ENCODE peak calls at places on chromosomes 2 and 18, in five cellular contexts. One of them, this sample, is unnamed.

GRCh38 chr18:42182728-42183700 is 228.0 kb downstream of the PIK3C3 start:
- DNase-seq in thoracic aorta: no peak
- DNase-seq in NCI-H1092 treated with DMSO at 0.1 percent for 48 hours: no peak
- DNase-seq in NCI-H748 treated with DMSO at 0.1 percent for 48 hours: no peak
- DNase-seq in body of pancreas: no peak
- DNase-seq in this sample: no peak

GRCh38 chr2:11068856-11069526 is 86.3 kb upstream of the SLC66A3 start:
- DNase-seq in thoracic aorta: no peak
- DNase-seq in NCI-H1092 treated with DMSO at 0.1 percent for 48 hours: no peak
- DNase-seq in NCI-H748 treated with DMSO at 0.1 percent for 48 hours: no peak
- DNase-seq in body of pancreas: no peak
- DNase-seq in this sample: no peak

GRCh38 chr2:152715854-152716428 is 1.3 kb downstream of the PRPF40A start:
- DNase-seq in thoracic aorta: no peak
- DNase-seq in NCI-H1092 treated with DMSO at 0.1 percent for 48 hours: no peak
- DNase-seq in NCI-H748 treated with DMSO at 0.1 percent for 48 hours: no peak
- DNase-seq in body of pancreas: no peak
- DNase-seq in this sample: no peak

GRCh38 chr2:5915926-5916325 is 223.7 kb downstream of the SOX11 start:
- DNase-seq in thoracic aorta: no peak
- DNase-seq in NCI-H1092 treated with DMSO at 0.1 percent for 48 hours: peak
- DNase-seq in NCI-H748 treated with DMSO at 0.1 percent for 48 hours: peak
- DNase-seq in body of pancreas: peak
- DNase-seq in this sample: peak

GRCh38 chr18:34121157-34121807 is 103.4 kb downstream of the NOL4 start:
- DNase-seq in thoracic aorta: no peak
- DNase-seq in NCI-H1092 treated with DMSO at 0.1 percent for 48 hours: peak
- DNase-seq in NCI-H748 treated with DMSO at 0.1 percent for 48 hours: no peak
- DNase-seq in body of pancreas: no peak
- DNase-seq in this sample: no peak

GRCh38 chr2:119826370-119826961 is 66.7 kb downstream of the PTPN4 start:
- DNase-seq in thoracic aorta: no peak
- DNase-seq in NCI-H1092 treated with DMSO at 0.1 percent for 48 hours: peak
- DNase-seq in NCI-H748 treated with DMSO at 0.1 percent for 48 hours: no peak
- DNase-seq in body of pancreas: peak
- DNase-seq in this sample: no peak

GRCh38 chr2:224155371-224155770 is 116.3 kb upstream of the SERPINE2 start:
- DNase-seq in thoracic aorta: no peak
- DNase-seq in NCI-H1092 treated with DMSO at 0.1 percent for 48 hours: no peak
- DNase-seq in NCI-H748 treated with DMSO at 0.1 percent for 48 hours: no peak
- DNase-seq in body of pancreas: no peak
- DNase-seq in this sample: no peak

GRCh38 chr2:160305081-160305750 is 105.1 kb upstream of the ITGB6 start:
- DNase-seq in thoracic aorta: no peak
- DNase-seq in NCI-H1092 treated with DMSO at 0.1 percent for 48 hours: no peak
- DNase-seq in NCI-H748 treated with DMSO at 0.1 percent for 48 hours: no peak
- DNase-seq in body of pancreas: no peak
- DNase-seq in this sample: no peak

GRCh38 chr2:120437604-120438000 is 91.7 kb downstream of the INHBB start:
- DNase-seq in thoracic aorta: no peak
- DNase-seq in NCI-H1092 treated with DMSO at 0.1 percent for 48 hours: no peak
- DNase-seq in NCI-H748 treated with DMSO at 0.1 percent for 48 hours: no peak
- DNase-seq in body of pancreas: no peak
- DNase-seq in this sample: no peak

GRCh38 chr2:84931384-84931821 is 25.9 kb downstream of the TMSB10 start:
- DNase-seq in thoracic aorta: no peak
- DNase-seq in NCI-H1092 treated with DMSO at 0.1 percent for 48 hours: no peak
- DNase-seq in NCI-H748 treated with DMSO at 0.1 percent for 48 hours: no peak
- DNase-seq in body of pancreas: no peak
- DNase-seq in this sample: no peak

GRCh38 chr2:11996618-11997017 is 250.2 kb downstream of the LPIN1 start:
- DNase-seq in thoracic aorta: no peak
- DNase-seq in NCI-H1092 treated with DMSO at 0.1 percent for 48 hours: no peak
- DNase-seq in NCI-H748 treated with DMSO at 0.1 percent for 48 hours: no peak
- DNase-seq in body of pancreas: no peak
- DNase-seq in this sample: no peak

GRCh38 chr2:43758738-43759137 is 15.1 kb upstream of the DYNC2LI1 start:
- DNase-seq in thoracic aorta: no peak
- DNase-seq in NCI-H1092 treated with DMSO at 0.1 percent for 48 hours: no peak
- DNase-seq in NCI-H748 treated with DMSO at 0.1 percent for 48 hours: no peak
- DNase-seq in body of pancreas: peak
- DNase-seq in this sample: no peak

GRCh38 chr2:216606551-216607527 is 26.4 kb upstream of the IGFBP2 start:
- DNase-seq in thoracic aorta: no peak
- DNase-seq in NCI-H1092 treated with DMSO at 0.1 percent for 48 hours: peak
- DNase-seq in NCI-H748 treated with DMSO at 0.1 percent for 48 hours: peak
- DNase-seq in body of pancreas: no peak
- DNase-seq in this sample: no peak

GRCh38 chr2:65026154-65026553 is 30.1 kb upstream of the CEP68 start:
- DNase-seq in thoracic aorta: no peak
- DNase-seq in NCI-H1092 treated with DMSO at 0.1 percent for 48 hours: no peak
- DNase-seq in NCI-H748 treated with DMSO at 0.1 percent for 48 hours: no peak
- DNase-seq in body of pancreas: no peak
- DNase-seq in this sample: no peak

GRCh38 chr2:26002617-26003310 is 20.5 kb upstream of the KIF3C start:
- DNase-seq in thoracic aorta: no peak
- DNase-seq in NCI-H1092 treated with DMSO at 0.1 percent for 48 hours: no peak
- DNase-seq in NCI-H748 treated with DMSO at 0.1 percent for 48 hours: no peak
- DNase-seq in body of pancreas: no peak
- DNase-seq in this sample: no peak

GRCh38 chr2:49813208-49813607 is 658.9 kb upstream of the FSHR start:
- DNase-seq in thoracic aorta: no peak
- DNase-seq in NCI-H1092 treated with DMSO at 0.1 percent for 48 hours: no peak
- DNase-seq in NCI-H748 treated with DMSO at 0.1 percent for 48 hours: no peak
- DNase-seq in body of pancreas: no peak
- DNase-seq in this sample: no peak

GRCh38 chr2:58879834-58880233 is 638.7 kb upstream of the FANCL start:
- DNase-seq in thoracic aorta: no peak
- DNase-seq in NCI-H1092 treated with DMSO at 0.1 percent for 48 hours: no peak
- DNase-seq in NCI-H748 treated with DMSO at 0.1 percent for 48 hours: no peak
- DNase-seq in body of pancreas: no peak
- DNase-seq in this sample: no peak

GRCh38 chr18:49274188-49274714 is 186.2 kb downstream of the DYM start:
- DNase-seq in thoracic aorta: no peak
- DNase-seq in NCI-H1092 treated with DMSO at 0.1 percent for 48 hours: no peak
- DNase-seq in NCI-H748 treated with DMSO at 0.1 percent for 48 hours: no peak
- DNase-seq in body of pancreas: no peak
- DNase-seq in this sample: no peak

GRCh38 chr2:122078451-122078850 is 323.0 kb downstream of the TSN start:
- DNase-seq in thoracic aorta: no peak
- DNase-seq in NCI-H1092 treated with DMSO at 0.1 percent for 48 hours: no peak
- DNase-seq in NCI-H748 treated with DMSO at 0.1 percent for 48 hours: no peak
- DNase-seq in body of pancreas: no peak
- DNase-seq in this sample: no peak

GRCh38 chr2:148545387-148546256 is 98.9 kb upstream of the EPC2 start:
- DNase-seq in thoracic aorta: no peak
- DNase-seq in NCI-H1092 treated with DMSO at 0.1 percent for 48 hours: no peak
- DNase-seq in NCI-H748 treated with DMSO at 0.1 percent for 48 hours: no peak
- DNase-seq in body of pancreas: no peak
- DNase-seq in this sample: no peak

GRCh38 chr2:240582781-240583180 is 3.8 kb upstream of the CAPN10 start:
- DNase-seq in thoracic aorta: no peak
- DNase-seq in NCI-H1092 treated with DMSO at 0.1 percent for 48 hours: no peak
- DNase-seq in NCI-H748 treated with DMSO at 0.1 percent for 48 hours: no peak
- DNase-seq in body of pancreas: no peak
- DNase-seq in this sample: no peak

GRCh38 chr2:238009563-238009962 is 42.7 kb downstream of the UBE2F start:
- DNase-seq in thoracic aorta: no peak
- DNase-seq in NCI-H1092 treated with DMSO at 0.1 percent for 48 hours: no peak
- DNase-seq in NCI-H748 treated with DMSO at 0.1 percent for 48 hours: no peak
- DNase-seq in body of pancreas: no peak
- DNase-seq in this sample: no peak

GRCh38 chr2:35915261-35915660 is 440.3 kb upstream of the CRIM1 start:
- DNase-seq in thoracic aorta: no peak
- DNase-seq in NCI-H1092 treated with DMSO at 0.1 percent for 48 hours: no peak
- DNase-seq in NCI-H748 treated with DMSO at 0.1 percent for 48 hours: no peak
- DNase-seq in body of pancreas: no peak
- DNase-seq in this sample: no peak

GRCh38 chr2:219522111-219523030 is 8.1 kb downstream of the ASIC4 start:
- DNase-seq in thoracic aorta: no peak
- DNase-seq in NCI-H1092 treated with DMSO at 0.1 percent for 48 hours: no peak
- DNase-seq in NCI-H748 treated with DMSO at 0.1 percent for 48 hours: peak
- DNase-seq in body of pancreas: no peak
- DNase-seq in this sample: no peak

GRCh38 chr2:25797607-25798488 is 80.4 kb downstream of the ASXL2 start:
- DNase-seq in thoracic aorta: no peak
- DNase-seq in NCI-H1092 treated with DMSO at 0.1 percent for 48 hours: no peak
- DNase-seq in NCI-H748 treated with DMSO at 0.1 percent for 48 hours: no peak
- DNase-seq in body of pancreas: no peak
- DNase-seq in this sample: no peak

GRCh38 chr2:28621172-28622100 is 125.6 kb downstream of the PLB1 start:
- DNase-seq in thoracic aorta: peak
- DNase-seq in NCI-H1092 treated with DMSO at 0.1 percent for 48 hours: peak
- DNase-seq in NCI-H748 treated with DMSO at 0.1 percent for 48 hours: peak
- DNase-seq in body of pancreas: peak
- DNase-seq in this sample: no peak

GRCh38 chr2:136075466-136075865 is 42.5 kb downstream of the CXCR4 start:
- DNase-seq in thoracic aorta: no peak
- DNase-seq in NCI-H1092 treated with DMSO at 0.1 percent for 48 hours: no peak
- DNase-seq in NCI-H748 treated with DMSO at 0.1 percent for 48 hours: no peak
- DNase-seq in body of pancreas: no peak
- DNase-seq in this sample: no peak

GRCh38 chr2:96325038-96325883 is at the start of gene ITPRIPL1:
- DNase-seq in thoracic aorta: no peak
- DNase-seq in NCI-H1092 treated with DMSO at 0.1 percent for 48 hours: peak
- DNase-seq in NCI-H748 treated with DMSO at 0.1 percent for 48 hours: no peak
- DNase-seq in body of pancreas: peak
- DNase-seq in this sample: no peak

GRCh38 chr2:2896011-2896410 is 481.6 kb downstream of the EIPR1 start:
- DNase-seq in thoracic aorta: no peak
- DNase-seq in NCI-H1092 treated with DMSO at 0.1 percent for 48 hours: no peak
- DNase-seq in NCI-H748 treated with DMSO at 0.1 percent for 48 hours: no peak
- DNase-seq in body of pancreas: no peak
- DNase-seq in this sample: no peak

GRCh38 chr2:221972813-221973478 is 325.9 kb downstream of the PAX3 start:
- DNase-seq in thoracic aorta: no peak
- DNase-seq in NCI-H1092 treated with DMSO at 0.1 percent for 48 hours: no peak
- DNase-seq in NCI-H748 treated with DMSO at 0.1 percent for 48 hours: no peak
- DNase-seq in body of pancreas: no peak
- DNase-seq in this sample: no peak

GRCh38 chr18:6616981-6617380 is 112.5 kb upstream of the ARHGAP28 start:
- DNase-seq in thoracic aorta: no peak
- DNase-seq in NCI-H1092 treated with DMSO at 0.1 percent for 48 hours: no peak
- DNase-seq in NCI-H748 treated with DMSO at 0.1 percent for 48 hours: no peak
- DNase-seq in body of pancreas: no peak
- DNase-seq in this sample: no peak

GRCh38 chr18:67199993-67200617 is 316.4 kb downstream of the DSEL start:
- DNase-seq in thoracic aorta: no peak
- DNase-seq in NCI-H1092 treated with DMSO at 0.1 percent for 48 hours: peak
- DNase-seq in NCI-H748 treated with DMSO at 0.1 percent for 48 hours: peak
- DNase-seq in body of pancreas: no peak
- DNase-seq in this sample: peak

GRCh38 chr2:105324732-105325131 is 4.8 kb downstream of the TGFBRAP1 start:
- DNase-seq in thoracic aorta: no peak
- DNase-seq in NCI-H1092 treated with DMSO at 0.1 percent for 48 hours: no peak
- DNase-seq in NCI-H748 treated with DMSO at 0.1 percent for 48 hours: no peak
- DNase-seq in body of pancreas: no peak
- DNase-seq in this sample: no peak

GRCh38 chr2:165795011-165795410 is 964 bp upstream of the GALNT3 start:
- DNase-seq in thoracic aorta: no peak
- DNase-seq in NCI-H1092 treated with DMSO at 0.1 percent for 48 hours: no peak
- DNase-seq in NCI-H748 treated with DMSO at 0.1 percent for 48 hours: no peak
- DNase-seq in body of pancreas: peak
- DNase-seq in this sample: no peak

GRCh38 chr2:43071629-43072550 is 154.5 kb downstream of the ZFP36L2 start:
- DNase-seq in thoracic aorta: no peak
- DNase-seq in NCI-H1092 treated with DMSO at 0.1 percent for 48 hours: no peak
- DNase-seq in NCI-H748 treated with DMSO at 0.1 percent for 48 hours: no peak
- DNase-seq in body of pancreas: no peak
- DNase-seq in this sample: no peak

GRCh38 chr18:55261253-55261652 is 302.0 kb upstream of the CCDC68 start:
- DNase-seq in thoracic aorta: no peak
- DNase-seq in NCI-H1092 treated with DMSO at 0.1 percent for 48 hours: no peak
- DNase-seq in NCI-H748 treated with DMSO at 0.1 percent for 48 hours: no peak
- DNase-seq in body of pancreas: no peak
- DNase-seq in this sample: no peak

This sample was measured in LNCaP clone FGC.